ENCODE peak calls at places on chromosomes 2 and 18, in eight cellular contexts. N, B, O, K, X, Z, J and I are unnamed samples.

GRCh38 chr2:19035238-19035637 is 323.2 kb downstream of the OSR1 start:
- DNase-seq in N (peak; percentile 17), B (no peak), O (peak; percentile 89), K (no peak), X (no peak), Z (no peak), J (peak; percentile 47), I (no peak)

GRCh38 chr2:30422437-30422805 is 24.6 kb upstream of the LCLAT1 start:
- DNase-seq in N (no peak), B (no peak), O (no peak), K (peak; percentile 52), X (no peak), Z (no peak), J (no peak), I (no peak)

GRCh38 chr2:162244559-162245031 is 1.4 kb upstream of the FAP start:
- DNase-seq in N (peak; percentile 66), B (no peak), O (peak; percentile 67), K (no peak), X (no peak), Z (peak; percentile 87), J (no peak), I (no peak)

GRCh38 chr2:43518182-43518581 is 77.7 kb downstream of the THADA start:
- DNase-seq in N (no peak), B (no peak), O (peak; percentile 77), K (no peak), X (no peak), Z (peak; percentile 17), J (no peak), I (no peak)

GRCh38 chr18:50819027-50819726 is 639 bp downstream of the MRO start:
- DNase-seq in N (no peak), B (peak; percentile 66), O (no peak), K (no peak), X (no peak), Z (peak; percentile 16), J (no peak), I (no peak)

GRCh38 chr2:80363951-80364350 is 59.4 kb upstream of the LRRTM1 start:
- DNase-seq in N (no peak), B (no peak), O (no peak), K (no peak), X (no peak), Z (no peak), J (no peak), I (no peak)

GRCh38 chr18:34023471-34023870 is 201.2 kb downstream of the NOL4 start:
- DNase-seq in N (no peak), B (peak; percentile 5), O (no peak), K (no peak), X (no peak), Z (no peak), J (no peak), I (no peak)

GRCh38 chr2:75525434-75526308 is 35.1 kb downstream of the EVA1A start:
- DNase-seq in N (no peak), B (no peak), O (no peak), K (no peak), X (no peak), Z (peak; percentile 64), J (no peak), I (no peak)

GRCh38 chr2:120140866-120141265 is 82.3 kb downstream of the TMEM185B start:
- DNase-seq in N (no peak), B (no peak), O (no peak), K (no peak), X (no peak), Z (no peak), J (no peak), I (no peak)

GRCh38 chr2:77746780-77747179 is 224.6 kb upstream of the LRRTM4 start:
- DNase-seq in N (no peak), B (no peak), O (no peak), K (no peak), X (no peak), Z (no peak), J (no peak), I (no peak)

GRCh38 chr2:144320491-144320890 is 199.4 kb downstream of the ZEB2 start:
- DNase-seq in N (no peak), B (no peak), O (peak; percentile 40), K (no peak), X (no peak), Z (peak; percentile 57), J (no peak), I (no peak)

GRCh38 chr2:159617651-159618050 is 1.3 kb upstream of the BAZ2B start:
- DNase-seq in N (no peak), B (peak; percentile 68), O (peak; percentile 43), K (no peak), X (no peak), Z (no peak), J (no peak), I (no peak)

GRCh38 chr2:235698504-235698903 is 204.7 kb downstream of the AGAP1 start:
- DNase-seq in N (no peak), B (no peak), O (no peak), K (no peak), X (no peak), Z (no peak), J (no peak), I (no peak)

GRCh38 chr2:96541326-96541725 is 4.8 kb downstream of the ARID5A start:
- DNase-seq in N (no peak), B (no peak), O (no peak), K (no peak), X (no peak), Z (no peak), J (no peak), I (no peak)

GRCh38 chr2:120222186-120223033 is 790 bp downstream of the TMEM185B start:
- DNase-seq in N (peak; percentile 76), B (no peak), O (no peak), K (no peak), X (no peak), Z (no peak), J (no peak), I (no peak)

DNA sequence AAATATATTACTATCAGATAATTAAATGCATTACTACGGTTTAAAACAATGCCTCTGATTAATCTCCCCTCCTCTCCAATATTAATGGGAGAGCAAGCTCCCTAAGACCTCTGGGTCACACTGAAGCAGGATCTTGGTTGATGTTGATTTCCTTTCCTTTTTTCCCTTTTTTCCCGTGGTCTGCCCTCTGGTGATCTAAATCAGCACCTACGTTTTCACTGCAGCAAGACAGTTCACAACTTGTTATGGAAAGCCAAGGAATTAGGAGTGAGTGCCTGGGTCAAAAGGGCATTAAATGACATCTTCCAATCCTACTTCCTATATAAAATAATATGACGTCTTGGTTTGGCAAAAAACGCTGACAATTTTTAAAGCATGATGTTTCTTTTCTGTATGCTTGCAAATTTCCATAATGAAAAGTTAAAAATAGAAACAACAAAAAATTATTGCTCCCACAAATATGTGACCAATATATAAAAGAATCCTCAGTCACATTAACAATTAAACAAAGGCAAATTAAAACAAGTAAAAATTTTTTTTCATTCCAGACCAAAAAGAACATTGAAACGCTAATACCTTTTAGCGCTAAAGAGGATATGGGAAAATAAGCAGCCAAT is 7.9 kb upstream of the CFAP36 start:
- DNase-seq in N (no peak), B (peak; percentile 64), O (peak; percentile 58), K (no peak), X (no peak), Z (peak; percentile 43), J (no peak), I (no peak)
- TF ChIP-seq CTCF in N (peak; percentile 33), B (peak; percentile 62), O (peak; percentile 74), K (no peak), X (no peak), Z (peak; percentile 73), J (peak; percentile 63), I (no peak)

GRCh38 chr18:72543362-72544055 is 633 bp downstream of the CBLN2 start:
- DNase-seq in N (peak; percentile 71), B (peak; percentile 51), O (no peak), K (no peak), X (peak; percentile 1), Z (no peak), J (no peak), I (no peak)

GRCh38 chr18:72544092-72544886 is at the start of gene CBLN2:
- DNase-seq in N (peak; percentile 85), B (peak; percentile 91), O (peak; percentile 58), K (peak; percentile 87), X (peak; percentile 48), Z (peak; percentile 63), J (peak; percentile 8), I (peak; percentile 36)

GRCh38 chr18:72539861-72540260 is 4.3 kb downstream of the CBLN2 start:
- DNase-seq in N (no peak), B (peak; percentile 15), O (no peak), K (no peak), X (no peak), Z (no peak), J (no peak), I (no peak)

GRCh38 chr18:72542993-72543361 is 1.2 kb downstream of the CBLN2 start:
- DNase-seq in N (no peak), B (peak; percentile 52), O (no peak), K (peak; percentile 42), X (peak; percentile 1), Z (no peak), J (no peak), I (no peak)

DNA sequence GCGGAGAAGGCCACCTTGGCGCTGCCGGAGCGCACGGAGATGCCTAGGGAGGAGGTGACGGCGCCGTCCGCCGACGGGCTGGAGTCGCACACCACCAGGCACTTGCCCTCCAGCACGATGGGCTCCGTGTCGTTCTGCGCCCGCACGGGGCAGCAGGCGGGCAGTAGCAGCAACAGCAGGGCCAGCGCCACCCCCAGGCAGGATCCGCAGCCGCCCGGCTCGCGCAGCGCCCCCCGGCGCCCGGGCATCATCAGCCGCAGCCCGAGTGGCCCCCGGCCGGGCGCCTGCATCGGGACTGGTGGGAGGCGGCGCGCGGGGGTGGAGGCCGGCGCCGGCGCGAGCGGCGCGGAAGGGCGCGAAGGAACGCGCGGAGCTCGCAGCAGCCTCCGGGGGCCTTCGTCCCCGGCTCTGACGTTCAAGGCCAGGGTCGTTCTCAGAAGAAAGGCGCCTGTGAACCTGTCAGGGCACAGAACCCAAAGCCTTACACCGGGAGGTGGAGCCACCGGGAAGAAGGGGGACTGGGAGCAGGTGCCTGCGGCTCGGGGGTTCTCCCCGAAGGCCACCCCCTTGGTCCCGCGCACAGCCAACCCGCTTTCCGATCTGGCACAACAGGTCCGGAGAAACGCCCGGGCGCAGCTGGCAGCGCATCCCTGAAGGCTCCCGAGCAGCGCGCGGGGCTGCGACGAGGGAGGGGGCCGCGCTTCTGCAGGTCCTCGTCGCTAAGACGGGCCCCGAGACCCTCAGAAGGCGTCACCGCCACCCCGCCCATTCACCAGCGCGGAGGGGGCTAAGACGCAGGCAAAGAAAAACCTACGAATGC is 2.1 kb downstream of the CBLN2 start:
- DNase-seq in N (peak; percentile 71), B (peak; percentile 65), O (no peak), K (no peak), X (peak; percentile 3), Z (no peak), J (no peak), I (no peak)
- TF ChIP-seq CTCF in N (no peak), B (peak; percentile 58), O (no peak), K (no peak), X (no peak), Z (no peak), J (no peak), I (no peak)

GRCh38 chr2:25227576-25227975 is 59.2 kb upstream of the POMC start:
- DNase-seq in N (no peak), B (peak; percentile 34), O (no peak), K (no peak), X (no peak), Z (no peak), J (no peak), I (no peak)
- TF ChIP-seq CTCF in N (no peak), B (peak; percentile 31), O (no peak), K (no peak), X (no peak), Z (no peak), J (no peak), I (no peak)

DNA sequence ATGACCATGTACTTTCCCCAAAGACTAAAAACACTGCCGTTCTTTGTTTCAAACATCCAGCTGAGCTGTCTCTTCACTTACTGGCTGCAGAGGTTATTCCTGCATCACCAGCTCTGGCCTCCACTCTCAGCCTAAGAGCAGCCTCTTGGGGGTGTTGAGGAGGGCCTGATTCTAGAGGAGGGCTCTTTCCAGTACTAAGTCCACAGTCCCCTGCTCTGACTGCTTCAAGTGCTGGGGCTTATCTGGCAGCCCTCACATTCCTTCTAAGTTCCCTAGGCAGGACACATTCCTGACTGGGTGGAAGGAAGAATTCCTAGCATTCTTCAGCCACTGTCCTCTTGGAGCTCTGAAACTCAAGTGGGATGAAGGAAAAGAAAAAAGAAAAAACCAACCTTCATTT is 32.9 kb upstream of the EHBP1 start:
- DNase-seq in N (no peak), B (peak; percentile 79), O (peak; percentile 6), K (no peak), X (no peak), Z (no peak), J (no peak), I (no peak)
- TF ChIP-seq CTCF in N (no peak), B (no peak), O (no peak), K (no peak), X (no peak), Z (no peak), J (no peak), I (no peak)